ENCODE peak calls at places on chromosomes 1 and 21, in six cellular contexts. One of them, this sample, is unnamed.

GRCh38 chr1:119737040-119737682 is 25.4 kb downstream of the PHGDH start:
- DNase-seq in progenitor cell of endocrine pancreas: peak; percentile 37
- DNase-seq in stimulated activated CD8-positive, alpha-beta memory T cell treated with anti-CD3 and anti-CD28 coated beads, Interleukin-15, amount 100 ng/mL, for 4 hours: no peak
- DNase-seq in AG10803: no peak
- DNase-seq in cardiac fibroblast: peak; percentile 67
- DNase-seq in stimulated activated CD4-positive, alpha-beta T cell treated with anti-CD3 and anti-CD28 coated beads, Interleukin-4, amount 100 ng/mL, for 48 hours: no peak
- DNase-seq in this sample: no peak

GRCh38 chr1:160293020-160293968 is 8.4 kb upstream of the PEX19 start:
- DNase-seq in progenitor cell of endocrine pancreas: no peak
- DNase-seq in stimulated activated CD8-positive, alpha-beta memory T cell treated with anti-CD3 and anti-CD28 coated beads, Interleukin-15, amount 100 ng/mL, for 4 hours: no peak
- DNase-seq in AG10803: no peak
- DNase-seq in cardiac fibroblast: no peak
- DNase-seq in stimulated activated CD4-positive, alpha-beta T cell treated with anti-CD3 and anti-CD28 coated beads, Interleukin-4, amount 100 ng/mL, for 48 hours: no peak
- DNase-seq in this sample: no peak

GRCh38 chr1:1889847-1890505 is 911 bp downstream of the GNB1 start:
- DNase-seq in progenitor cell of endocrine pancreas: no peak
- DNase-seq in stimulated activated CD8-positive, alpha-beta memory T cell treated with anti-CD3 and anti-CD28 coated beads, Interleukin-15, amount 100 ng/mL, for 4 hours: no peak
- DNase-seq in AG10803: peak; percentile 56
- DNase-seq in cardiac fibroblast: peak; percentile 53
- DNase-seq in stimulated activated CD4-positive, alpha-beta T cell treated with anti-CD3 and anti-CD28 coated beads, Interleukin-4, amount 100 ng/mL, for 48 hours: peak; percentile 37
- DNase-seq in this sample: no peak

GRCh38 chr21:41411449-41412089 is 14.5 kb upstream of the MX1 start:
- DNase-seq in progenitor cell of endocrine pancreas: no peak
- DNase-seq in stimulated activated CD8-positive, alpha-beta memory T cell treated with anti-CD3 and anti-CD28 coated beads, Interleukin-15, amount 100 ng/mL, for 4 hours: no peak
- DNase-seq in AG10803: no peak
- DNase-seq in cardiac fibroblast: peak; percentile 14
- DNase-seq in stimulated activated CD4-positive, alpha-beta T cell treated with anti-CD3 and anti-CD28 coated beads, Interleukin-4, amount 100 ng/mL, for 48 hours: no peak
- DNase-seq in this sample: no peak

GRCh38 chr1:232767381-232768074 is 37.7 kb upstream of the MAP10 start:
- DNase-seq in progenitor cell of endocrine pancreas: no peak
- DNase-seq in stimulated activated CD8-positive, alpha-beta memory T cell treated with anti-CD3 and anti-CD28 coated beads, Interleukin-15, amount 100 ng/mL, for 4 hours: no peak
- DNase-seq in AG10803: peak; percentile 90
- DNase-seq in cardiac fibroblast: peak; percentile 70
- DNase-seq in stimulated activated CD4-positive, alpha-beta T cell treated with anti-CD3 and anti-CD28 coated beads, Interleukin-4, amount 100 ng/mL, for 48 hours: no peak
- DNase-seq in this sample: no peak

GRCh38 chr1:119686661-119687060 is 25.1 kb upstream of the PHGDH start:
- DNase-seq in progenitor cell of endocrine pancreas: no peak
- DNase-seq in stimulated activated CD8-positive, alpha-beta memory T cell treated with anti-CD3 and anti-CD28 coated beads, Interleukin-15, amount 100 ng/mL, for 4 hours: no peak
- DNase-seq in AG10803: no peak
- DNase-seq in cardiac fibroblast: no peak
- DNase-seq in stimulated activated CD4-positive, alpha-beta T cell treated with anti-CD3 and anti-CD28 coated beads, Interleukin-4, amount 100 ng/mL, for 48 hours: no peak
- DNase-seq in this sample: no peak

GRCh38 chr1:229408458-229409037 is 25.3 kb downstream of the ACTA1 start:
- DNase-seq in progenitor cell of endocrine pancreas: no peak
- DNase-seq in stimulated activated CD8-positive, alpha-beta memory T cell treated with anti-CD3 and anti-CD28 coated beads, Interleukin-15, amount 100 ng/mL, for 4 hours: no peak
- DNase-seq in AG10803: peak; percentile 40
- DNase-seq in cardiac fibroblast: no peak
- DNase-seq in stimulated activated CD4-positive, alpha-beta T cell treated with anti-CD3 and anti-CD28 coated beads, Interleukin-4, amount 100 ng/mL, for 48 hours: no peak
- DNase-seq in this sample: no peak

GRCh38 chr1:108636876-108637275 is 24.0 kb downstream of the HENMT1 start:
- DNase-seq in progenitor cell of endocrine pancreas: no peak
- DNase-seq in stimulated activated CD8-positive, alpha-beta memory T cell treated with anti-CD3 and anti-CD28 coated beads, Interleukin-15, amount 100 ng/mL, for 4 hours: no peak
- DNase-seq in AG10803: no peak
- DNase-seq in cardiac fibroblast: no peak
- DNase-seq in stimulated activated CD4-positive, alpha-beta T cell treated with anti-CD3 and anti-CD28 coated beads, Interleukin-4, amount 100 ng/mL, for 48 hours: no peak
- DNase-seq in this sample: no peak

GRCh38 chr21:14116080-14116481 is 94.7 kb downstream of the LIPI start:
- DNase-seq in progenitor cell of endocrine pancreas: no peak
- DNase-seq in stimulated activated CD8-positive, alpha-beta memory T cell treated with anti-CD3 and anti-CD28 coated beads, Interleukin-15, amount 100 ng/mL, for 4 hours: no peak
- DNase-seq in AG10803: no peak
- DNase-seq in cardiac fibroblast: no peak
- DNase-seq in stimulated activated CD4-positive, alpha-beta T cell treated with anti-CD3 and anti-CD28 coated beads, Interleukin-4, amount 100 ng/mL, for 48 hours: no peak
- DNase-seq in this sample: no peak

GRCh38 chr1:41414716-41415306 is 53.6 kb downstream of the FOXO6 start:
- DNase-seq in progenitor cell of endocrine pancreas: no peak
- DNase-seq in stimulated activated CD8-positive, alpha-beta memory T cell treated with anti-CD3 and anti-CD28 coated beads, Interleukin-15, amount 100 ng/mL, for 4 hours: no peak
- DNase-seq in AG10803: no peak
- DNase-seq in cardiac fibroblast: no peak
- DNase-seq in stimulated activated CD4-positive, alpha-beta T cell treated with anti-CD3 and anti-CD28 coated beads, Interleukin-4, amount 100 ng/mL, for 48 hours: no peak
- DNase-seq in this sample: no peak

GRCh38 chr1:66251521-66251920 is 282.4 kb upstream of the SGIP1 start:
- DNase-seq in progenitor cell of endocrine pancreas: no peak
- DNase-seq in stimulated activated CD8-positive, alpha-beta memory T cell treated with anti-CD3 and anti-CD28 coated beads, Interleukin-15, amount 100 ng/mL, for 4 hours: no peak
- DNase-seq in AG10803: no peak
- DNase-seq in cardiac fibroblast: no peak
- DNase-seq in stimulated activated CD4-positive, alpha-beta T cell treated with anti-CD3 and anti-CD28 coated beads, Interleukin-4, amount 100 ng/mL, for 48 hours: no peak
- DNase-seq in this sample: no peak

GRCh38 chr1:151944110-151944858 is 35.0 kb upstream of the THEM4 start:
- DNase-seq in progenitor cell of endocrine pancreas: no peak
- DNase-seq in stimulated activated CD8-positive, alpha-beta memory T cell treated with anti-CD3 and anti-CD28 coated beads, Interleukin-15, amount 100 ng/mL, for 4 hours: no peak
- DNase-seq in AG10803: peak; percentile 17
- DNase-seq in cardiac fibroblast: no peak
- DNase-seq in stimulated activated CD4-positive, alpha-beta T cell treated with anti-CD3 and anti-CD28 coated beads, Interleukin-4, amount 100 ng/mL, for 48 hours: no peak
- DNase-seq in this sample: no peak

GRCh38 chr1:21307663-21308062 is 17.4 kb upstream of the ECE1 start:
- DNase-seq in progenitor cell of endocrine pancreas: no peak
- DNase-seq in stimulated activated CD8-positive, alpha-beta memory T cell treated with anti-CD3 and anti-CD28 coated beads, Interleukin-15, amount 100 ng/mL, for 4 hours: no peak
- DNase-seq in AG10803: no peak
- DNase-seq in cardiac fibroblast: no peak
- DNase-seq in stimulated activated CD4-positive, alpha-beta T cell treated with anti-CD3 and anti-CD28 coated beads, Interleukin-4, amount 100 ng/mL, for 48 hours: no peak
- DNase-seq in this sample: no peak

GRCh38 chr21:45093064-45093532 is 18.7 kb downstream of the ADARB1 start:
- DNase-seq in progenitor cell of endocrine pancreas: no peak
- DNase-seq in stimulated activated CD8-positive, alpha-beta memory T cell treated with anti-CD3 and anti-CD28 coated beads, Interleukin-15, amount 100 ng/mL, for 4 hours: no peak
- DNase-seq in AG10803: no peak
- DNase-seq in cardiac fibroblast: no peak
- DNase-seq in stimulated activated CD4-positive, alpha-beta T cell treated with anti-CD3 and anti-CD28 coated beads, Interleukin-4, amount 100 ng/mL, for 48 hours: no peak
- DNase-seq in this sample: no peak

GRCh38 chr1:206705744-206706297 is 21.1 kb downstream of the MAPKAPK2 start:
- DNase-seq in progenitor cell of endocrine pancreas: no peak
- DNase-seq in stimulated activated CD8-positive, alpha-beta memory T cell treated with anti-CD3 and anti-CD28 coated beads, Interleukin-15, amount 100 ng/mL, for 4 hours: no peak
- DNase-seq in AG10803: no peak
- DNase-seq in cardiac fibroblast: peak; percentile 59
- DNase-seq in stimulated activated CD4-positive, alpha-beta T cell treated with anti-CD3 and anti-CD28 coated beads, Interleukin-4, amount 100 ng/mL, for 48 hours: no peak
- DNase-seq in this sample: no peak

GRCh38 chr1:203629509-203630082 is 3.0 kb downstream of the ATP2B4 start:
- DNase-seq in progenitor cell of endocrine pancreas: peak; percentile 32
- DNase-seq in stimulated activated CD8-positive, alpha-beta memory T cell treated with anti-CD3 and anti-CD28 coated beads, Interleukin-15, amount 100 ng/mL, for 4 hours: no peak
- DNase-seq in AG10803: peak; percentile 49
- DNase-seq in cardiac fibroblast: peak; percentile 61
- DNase-seq in stimulated activated CD4-positive, alpha-beta T cell treated with anti-CD3 and anti-CD28 coated beads, Interleukin-4, amount 100 ng/mL, for 48 hours: no peak
- DNase-seq in this sample: no peak

GRCh38 chr1:178964469-178965330 is 61.0 kb upstream of the FAM20B start:
- DNase-seq in progenitor cell of endocrine pancreas: no peak
- DNase-seq in stimulated activated CD8-positive, alpha-beta memory T cell treated with anti-CD3 and anti-CD28 coated beads, Interleukin-15, amount 100 ng/mL, for 4 hours: no peak
- DNase-seq in AG10803: no peak
- DNase-seq in cardiac fibroblast: no peak
- DNase-seq in stimulated activated CD4-positive, alpha-beta T cell treated with anti-CD3 and anti-CD28 coated beads, Interleukin-4, amount 100 ng/mL, for 48 hours: no peak
- DNase-seq in this sample: no peak

GRCh38 chr1:151976868-151977267 is 16.8 kb downstream of the S100A10 start:
- DNase-seq in progenitor cell of endocrine pancreas: no peak
- DNase-seq in stimulated activated CD8-positive, alpha-beta memory T cell treated with anti-CD3 and anti-CD28 coated beads, Interleukin-15, amount 100 ng/mL, for 4 hours: no peak
- DNase-seq in AG10803: no peak
- DNase-seq in cardiac fibroblast: peak; percentile 16
- DNase-seq in stimulated activated CD4-positive, alpha-beta T cell treated with anti-CD3 and anti-CD28 coated beads, Interleukin-4, amount 100 ng/mL, for 48 hours: no peak
- DNase-seq in this sample: no peak

GRCh38 chr1:221309711-221310110 is 430.5 kb downstream of the HLX start:
- DNase-seq in progenitor cell of endocrine pancreas: no peak
- DNase-seq in stimulated activated CD8-positive, alpha-beta memory T cell treated with anti-CD3 and anti-CD28 coated beads, Interleukin-15, amount 100 ng/mL, for 4 hours: no peak
- DNase-seq in AG10803: no peak
- DNase-seq in cardiac fibroblast: no peak
- DNase-seq in stimulated activated CD4-positive, alpha-beta T cell treated with anti-CD3 and anti-CD28 coated beads, Interleukin-4, amount 100 ng/mL, for 48 hours: no peak
- DNase-seq in this sample: no peak

GRCh38 chr21:39575778-39576177 is 37.0 kb upstream of the B3GALT5 start:
- DNase-seq in progenitor cell of endocrine pancreas: no peak
- DNase-seq in stimulated activated CD8-positive, alpha-beta memory T cell treated with anti-CD3 and anti-CD28 coated beads, Interleukin-15, amount 100 ng/mL, for 4 hours: no peak
- DNase-seq in AG10803: peak; percentile 3
- DNase-seq in cardiac fibroblast: no peak
- DNase-seq in stimulated activated CD4-positive, alpha-beta T cell treated with anti-CD3 and anti-CD28 coated beads, Interleukin-4, amount 100 ng/mL, for 48 hours: no peak
- DNase-seq in this sample: no peak

GRCh38 chr1:239091537-239091936 is 294.8 kb upstream of the CHRM3 start:
- DNase-seq in progenitor cell of endocrine pancreas: no peak
- DNase-seq in stimulated activated CD8-positive, alpha-beta memory T cell treated with anti-CD3 and anti-CD28 coated beads, Interleukin-15, amount 100 ng/mL, for 4 hours: no peak
- DNase-seq in AG10803: no peak
- DNase-seq in cardiac fibroblast: no peak
- DNase-seq in stimulated activated CD4-positive, alpha-beta T cell treated with anti-CD3 and anti-CD28 coated beads, Interleukin-4, amount 100 ng/mL, for 48 hours: no peak
- DNase-seq in this sample: no peak

GRCh38 chr1:224882264-224882663 is 47.2 kb upstream of the DNAH14 start:
- DNase-seq in progenitor cell of endocrine pancreas: no peak
- DNase-seq in stimulated activated CD8-positive, alpha-beta memory T cell treated with anti-CD3 and anti-CD28 coated beads, Interleukin-15, amount 100 ng/mL, for 4 hours: no peak
- DNase-seq in AG10803: no peak
- DNase-seq in cardiac fibroblast: no peak
- DNase-seq in stimulated activated CD4-positive, alpha-beta T cell treated with anti-CD3 and anti-CD28 coated beads, Interleukin-4, amount 100 ng/mL, for 48 hours: no peak
- DNase-seq in this sample: no peak

GRCh38 chr1:37776946-37777516 is 12.1 kb upstream of the EPHA10 start:
- DNase-seq in progenitor cell of endocrine pancreas: no peak
- DNase-seq in stimulated activated CD8-positive, alpha-beta memory T cell treated with anti-CD3 and anti-CD28 coated beads, Interleukin-15, amount 100 ng/mL, for 4 hours: no peak
- DNase-seq in AG10803: no peak
- DNase-seq in cardiac fibroblast: no peak
- DNase-seq in stimulated activated CD4-positive, alpha-beta T cell treated with anti-CD3 and anti-CD28 coated beads, Interleukin-4, amount 100 ng/mL, for 48 hours: no peak
- DNase-seq in this sample: no peak

GRCh38 chr1:116514708-116515525 is 55.9 kb downstream of the CD58 start:
- DNase-seq in progenitor cell of endocrine pancreas: no peak
- DNase-seq in stimulated activated CD8-positive, alpha-beta memory T cell treated with anti-CD3 and anti-CD28 coated beads, Interleukin-15, amount 100 ng/mL, for 4 hours: no peak
- DNase-seq in AG10803: peak; percentile 45
- DNase-seq in cardiac fibroblast: peak; percentile 39
- DNase-seq in stimulated activated CD4-positive, alpha-beta T cell treated with anti-CD3 and anti-CD28 coated beads, Interleukin-4, amount 100 ng/mL, for 48 hours: peak; percentile 38
- DNase-seq in this sample: no peak

GRCh38 chr1:94591791-94592565 is 50.4 kb upstream of the F3 start:
- DNase-seq in progenitor cell of endocrine pancreas: no peak
- DNase-seq in stimulated activated CD8-positive, alpha-beta memory T cell treated with anti-CD3 and anti-CD28 coated beads, Interleukin-15, amount 100 ng/mL, for 4 hours: no peak
- DNase-seq in AG10803: no peak
- DNase-seq in cardiac fibroblast: no peak
- DNase-seq in stimulated activated CD4-positive, alpha-beta T cell treated with anti-CD3 and anti-CD28 coated beads, Interleukin-4, amount 100 ng/mL, for 48 hours: no peak
- DNase-seq in this sample: no peak

GRCh38 chr1:66729130-66729922 is 22.9 kb upstream of the DYNLT5 start:
- DNase-seq in progenitor cell of endocrine pancreas: no peak
- DNase-seq in stimulated activated CD8-positive, alpha-beta memory T cell treated with anti-CD3 and anti-CD28 coated beads, Interleukin-15, amount 100 ng/mL, for 4 hours: no peak
- DNase-seq in AG10803: no peak
- DNase-seq in cardiac fibroblast: peak; percentile 30
- DNase-seq in stimulated activated CD4-positive, alpha-beta T cell treated with anti-CD3 and anti-CD28 coated beads, Interleukin-4, amount 100 ng/mL, for 48 hours: no peak
- DNase-seq in this sample: no peak

GRCh38 chr21:29256125-29256895 is 42.4 kb upstream of the BACH1 start:
- DNase-seq in progenitor cell of endocrine pancreas: no peak
- DNase-seq in stimulated activated CD8-positive, alpha-beta memory T cell treated with anti-CD3 and anti-CD28 coated beads, Interleukin-15, amount 100 ng/mL, for 4 hours: no peak
- DNase-seq in AG10803: no peak
- DNase-seq in cardiac fibroblast: no peak
- DNase-seq in stimulated activated CD4-positive, alpha-beta T cell treated with anti-CD3 and anti-CD28 coated beads, Interleukin-4, amount 100 ng/mL, for 48 hours: no peak
- DNase-seq in this sample: no peak

GRCh38 chr1:108097057-108097456 is 103.1 kb downstream of the SLC25A24 start:
- DNase-seq in progenitor cell of endocrine pancreas: no peak
- DNase-seq in stimulated activated CD8-positive, alpha-beta memory T cell treated with anti-CD3 and anti-CD28 coated beads, Interleukin-15, amount 100 ng/mL, for 4 hours: no peak
- DNase-seq in AG10803: no peak
- DNase-seq in cardiac fibroblast: no peak
- DNase-seq in stimulated activated CD4-positive, alpha-beta T cell treated with anti-CD3 and anti-CD28 coated beads, Interleukin-4, amount 100 ng/mL, for 48 hours: no peak
- DNase-seq in this sample: no peak

GRCh38 chr1:178644308-178645120 is 80.5 kb upstream of the RALGPS2 start:
- DNase-seq in progenitor cell of endocrine pancreas: no peak
- DNase-seq in stimulated activated CD8-positive, alpha-beta memory T cell treated with anti-CD3 and anti-CD28 coated beads, Interleukin-15, amount 100 ng/mL, for 4 hours: no peak
- DNase-seq in AG10803: no peak
- DNase-seq in cardiac fibroblast: peak; percentile 78
- DNase-seq in stimulated activated CD4-positive, alpha-beta T cell treated with anti-CD3 and anti-CD28 coated beads, Interleukin-4, amount 100 ng/mL, for 48 hours: no peak
- DNase-seq in this sample: no peak

GRCh38 chr1:206873603-206874188 is 8.3 kb downstream of the IL20 start:
- DNase-seq in progenitor cell of endocrine pancreas: no peak
- DNase-seq in stimulated activated CD8-positive, alpha-beta memory T cell treated with anti-CD3 and anti-CD28 coated beads, Interleukin-15, amount 100 ng/mL, for 4 hours: no peak
- DNase-seq in AG10803: no peak
- DNase-seq in cardiac fibroblast: no peak
- DNase-seq in stimulated activated CD4-positive, alpha-beta T cell treated with anti-CD3 and anti-CD28 coated beads, Interleukin-4, amount 100 ng/mL, for 48 hours: no peak
- DNase-seq in this sample: no peak

GRCh38 chr21:41786521-41786987 is 19.7 kb upstream of the RIPK4 start:
- DNase-seq in progenitor cell of endocrine pancreas: no peak
- DNase-seq in stimulated activated CD8-positive, alpha-beta memory T cell treated with anti-CD3 and anti-CD28 coated beads, Interleukin-15, amount 100 ng/mL, for 4 hours: no peak
- DNase-seq in AG10803: peak; percentile 95
- DNase-seq in cardiac fibroblast: no peak
- DNase-seq in stimulated activated CD4-positive, alpha-beta T cell treated with anti-CD3 and anti-CD28 coated beads, Interleukin-4, amount 100 ng/mL, for 48 hours: no peak
- DNase-seq in this sample: no peak

GRCh38 chr1:107883562-107883961 is 81.4 kb downstream of the VAV3 start:
- DNase-seq in progenitor cell of endocrine pancreas: no peak
- DNase-seq in stimulated activated CD8-positive, alpha-beta memory T cell treated with anti-CD3 and anti-CD28 coated beads, Interleukin-15, amount 100 ng/mL, for 4 hours: no peak
- DNase-seq in AG10803: no peak
- DNase-seq in cardiac fibroblast: peak; percentile 52
- DNase-seq in stimulated activated CD4-positive, alpha-beta T cell treated with anti-CD3 and anti-CD28 coated beads, Interleukin-4, amount 100 ng/mL, for 48 hours: no peak
- DNase-seq in this sample: no peak